ENCODE peak calls at places on chromosomes 1 and 21, in nine cellular contexts. One of them, this sample, is unnamed.

GRCh38 chr21:41641821-41642368 is 125.0 kb downstream of the RIPK4 start:
- DNase-seq in GM23248: peak
- DNase-seq in H7: no peak
- DNase-seq in T-cell: no peak
- DNase-seq in stimulated activated CD4-positive, alpha-beta T cell treated with anti-CD3 and anti-CD28 coated beads, TNF-alpha, amount 100 ng/mL, for 1 hour: no peak
- DNase-seq in thoracic aorta: peak
- DNase-seq in Kasumi-1: no peak
- DNase-seq in iris pigment epithelial cell: peak
- DNase-seq in HT1080: peak
- DNase-seq in this sample: peak

GRCh38 chr1:57086141-57086540 is 120.3 kb upstream of the C8B start:
- DNase-seq in GM23248: no peak
- DNase-seq in H7: no peak
- DNase-seq in T-cell: no peak
- DNase-seq in stimulated activated CD4-positive, alpha-beta T cell treated with anti-CD3 and anti-CD28 coated beads, TNF-alpha, amount 100 ng/mL, for 1 hour: no peak
- DNase-seq in thoracic aorta: no peak
- DNase-seq in Kasumi-1: no peak
- DNase-seq in iris pigment epithelial cell: no peak
- DNase-seq in HT1080: no peak
- DNase-seq in this sample: no peak

GRCh38 chr1:116265931-116266863 is 106.8 kb upstream of the ATP1A1 start:
- DNase-seq in GM23248: no peak
- DNase-seq in H7: no peak
- DNase-seq in T-cell: no peak
- DNase-seq in stimulated activated CD4-positive, alpha-beta T cell treated with anti-CD3 and anti-CD28 coated beads, TNF-alpha, amount 100 ng/mL, for 1 hour: no peak
- DNase-seq in thoracic aorta: no peak
- DNase-seq in Kasumi-1: no peak
- DNase-seq in iris pigment epithelial cell: no peak
- DNase-seq in HT1080: no peak
- DNase-seq in this sample: no peak

GRCh38 chr1:36699113-36699512 is 216.4 kb upstream of the CSF3R start:
- DNase-seq in GM23248: no peak
- DNase-seq in H7: no peak
- DNase-seq in T-cell: no peak
- DNase-seq in stimulated activated CD4-positive, alpha-beta T cell treated with anti-CD3 and anti-CD28 coated beads, TNF-alpha, amount 100 ng/mL, for 1 hour: no peak
- DNase-seq in thoracic aorta: no peak
- DNase-seq in Kasumi-1: no peak
- DNase-seq in iris pigment epithelial cell: no peak
- DNase-seq in HT1080: no peak
- DNase-seq in this sample: no peak

GRCh38 chr1:90706437-90707362 is 10.4 kb downstream of the BARHL2 start:
- DNase-seq in GM23248: peak
- DNase-seq in H7: peak
- DNase-seq in T-cell: no peak
- DNase-seq in stimulated activated CD4-positive, alpha-beta T cell treated with anti-CD3 and anti-CD28 coated beads, TNF-alpha, amount 100 ng/mL, for 1 hour: no peak
- DNase-seq in thoracic aorta: no peak
- DNase-seq in Kasumi-1: peak
- DNase-seq in iris pigment epithelial cell: peak
- DNase-seq in HT1080: no peak
- DNase-seq in this sample: no peak

GRCh38 chr1:62541048-62541447 is 56.3 kb upstream of the ANGPTL3 start:
- DNase-seq in GM23248: no peak
- DNase-seq in H7: no peak
- DNase-seq in T-cell: no peak
- DNase-seq in stimulated activated CD4-positive, alpha-beta T cell treated with anti-CD3 and anti-CD28 coated beads, TNF-alpha, amount 100 ng/mL, for 1 hour: no peak
- DNase-seq in thoracic aorta: no peak
- DNase-seq in Kasumi-1: no peak
- DNase-seq in iris pigment epithelial cell: no peak
- DNase-seq in HT1080: no peak
- DNase-seq in this sample: no peak

GRCh38 chr1:25487628-25488027 is 55.8 kb upstream of the LDLRAP1 start:
- DNase-seq in GM23248: peak
- DNase-seq in H7: no peak
- DNase-seq in T-cell: no peak
- DNase-seq in stimulated activated CD4-positive, alpha-beta T cell treated with anti-CD3 and anti-CD28 coated beads, TNF-alpha, amount 100 ng/mL, for 1 hour: no peak
- DNase-seq in thoracic aorta: no peak
- DNase-seq in Kasumi-1: no peak
- DNase-seq in iris pigment epithelial cell: no peak
- DNase-seq in HT1080: no peak
- DNase-seq in this sample: no peak

GRCh38 chr1:53111073-53111556 is 31.3 kb downstream of the SLC1A7 start:
- DNase-seq in GM23248: peak
- DNase-seq in H7: no peak
- DNase-seq in T-cell: no peak
- DNase-seq in stimulated activated CD4-positive, alpha-beta T cell treated with anti-CD3 and anti-CD28 coated beads, TNF-alpha, amount 100 ng/mL, for 1 hour: no peak
- DNase-seq in thoracic aorta: no peak
- DNase-seq in Kasumi-1: peak
- DNase-seq in iris pigment epithelial cell: peak
- DNase-seq in HT1080: no peak
- DNase-seq in this sample: no peak

GRCh38 chr1:33236498-33236897 is 19.8 kb upstream of the ZNF362 start:
- DNase-seq in GM23248: no peak
- DNase-seq in H7: no peak
- DNase-seq in T-cell: no peak
- DNase-seq in stimulated activated CD4-positive, alpha-beta T cell treated with anti-CD3 and anti-CD28 coated beads, TNF-alpha, amount 100 ng/mL, for 1 hour: no peak
- DNase-seq in thoracic aorta: no peak
- DNase-seq in Kasumi-1: no peak
- DNase-seq in iris pigment epithelial cell: no peak
- DNase-seq in HT1080: no peak
- DNase-seq in this sample: no peak

GRCh38 chr1:55554611-55555010 is 339.4 kb upstream of the USP24 start:
- DNase-seq in GM23248: no peak
- DNase-seq in H7: no peak
- DNase-seq in T-cell: no peak
- DNase-seq in stimulated activated CD4-positive, alpha-beta T cell treated with anti-CD3 and anti-CD28 coated beads, TNF-alpha, amount 100 ng/mL, for 1 hour: no peak
- DNase-seq in thoracic aorta: no peak
- DNase-seq in Kasumi-1: no peak
- DNase-seq in iris pigment epithelial cell: no peak
- DNase-seq in HT1080: no peak
- DNase-seq in this sample: no peak

GRCh38 chr1:170445096-170445495 is 86.9 kb upstream of the GORAB start:
- DNase-seq in GM23248: peak
- DNase-seq in H7: no peak
- DNase-seq in T-cell: no peak
- DNase-seq in stimulated activated CD4-positive, alpha-beta T cell treated with anti-CD3 and anti-CD28 coated beads, TNF-alpha, amount 100 ng/mL, for 1 hour: no peak
- DNase-seq in thoracic aorta: no peak
- DNase-seq in Kasumi-1: no peak
- DNase-seq in iris pigment epithelial cell: peak
- DNase-seq in HT1080: peak
- DNase-seq in this sample: peak

GRCh38 chr1:94919241-94920030 is 7.5 kb downstream of the CNN3 start:
- DNase-seq in GM23248: peak
- DNase-seq in H7: no peak
- DNase-seq in T-cell: no peak
- DNase-seq in stimulated activated CD4-positive, alpha-beta T cell treated with anti-CD3 and anti-CD28 coated beads, TNF-alpha, amount 100 ng/mL, for 1 hour: no peak
- DNase-seq in thoracic aorta: no peak
- DNase-seq in Kasumi-1: no peak
- DNase-seq in iris pigment epithelial cell: no peak
- DNase-seq in HT1080: no peak
- DNase-seq in this sample: no peak

GRCh38 chr1:197363855-197364254 is 95.8 kb downstream of the CRB1 start:
- DNase-seq in GM23248: no peak
- DNase-seq in H7: no peak
- DNase-seq in T-cell: no peak
- DNase-seq in stimulated activated CD4-positive, alpha-beta T cell treated with anti-CD3 and anti-CD28 coated beads, TNF-alpha, amount 100 ng/mL, for 1 hour: no peak
- DNase-seq in thoracic aorta: no peak
- DNase-seq in Kasumi-1: no peak
- DNase-seq in iris pigment epithelial cell: no peak
- DNase-seq in HT1080: no peak
- DNase-seq in this sample: no peak

GRCh38 chr1:60430375-60430774 is 356.8 kb upstream of the C1orf87 start:
- DNase-seq in GM23248: no peak
- DNase-seq in H7: no peak
- DNase-seq in T-cell: no peak
- DNase-seq in stimulated activated CD4-positive, alpha-beta T cell treated with anti-CD3 and anti-CD28 coated beads, TNF-alpha, amount 100 ng/mL, for 1 hour: no peak
- DNase-seq in thoracic aorta: no peak
- DNase-seq in Kasumi-1: no peak
- DNase-seq in iris pigment epithelial cell: no peak
- DNase-seq in HT1080: no peak
- DNase-seq in this sample: no peak

GRCh38 chr1:154550657-154551056 is 7.8 kb downstream of the UBE2Q1 start:
- DNase-seq in GM23248: no peak
- DNase-seq in H7: no peak
- DNase-seq in T-cell: no peak
- DNase-seq in stimulated activated CD4-positive, alpha-beta T cell treated with anti-CD3 and anti-CD28 coated beads, TNF-alpha, amount 100 ng/mL, for 1 hour: no peak
- DNase-seq in thoracic aorta: no peak
- DNase-seq in Kasumi-1: no peak
- DNase-seq in iris pigment epithelial cell: no peak
- DNase-seq in HT1080: no peak
- DNase-seq in this sample: no peak

GRCh38 chr1:209710837-209711236 is 6.2 kb downstream of the HSD11B1 start:
- DNase-seq in GM23248: no peak
- DNase-seq in H7: no peak
- DNase-seq in T-cell: no peak
- DNase-seq in stimulated activated CD4-positive, alpha-beta T cell treated with anti-CD3 and anti-CD28 coated beads, TNF-alpha, amount 100 ng/mL, for 1 hour: no peak
- DNase-seq in thoracic aorta: no peak
- DNase-seq in Kasumi-1: no peak
- DNase-seq in iris pigment epithelial cell: peak
- DNase-seq in HT1080: no peak
- DNase-seq in this sample: no peak

GRCh38 chr1:193185206-193185605 is 1.2 kb downstream of the B3GALT2 start:
- DNase-seq in GM23248: no peak
- DNase-seq in H7: no peak
- DNase-seq in T-cell: no peak
- DNase-seq in stimulated activated CD4-positive, alpha-beta T cell treated with anti-CD3 and anti-CD28 coated beads, TNF-alpha, amount 100 ng/mL, for 1 hour: no peak
- DNase-seq in thoracic aorta: no peak
- DNase-seq in Kasumi-1: no peak
- DNase-seq in iris pigment epithelial cell: no peak
- DNase-seq in HT1080: no peak
- DNase-seq in this sample: no peak

GRCh38 chr1:58749646-58750045 is 34.2 kb downstream of the JUN start:
- DNase-seq in GM23248: no peak
- DNase-seq in H7: no peak
- DNase-seq in T-cell: no peak
- DNase-seq in stimulated activated CD4-positive, alpha-beta T cell treated with anti-CD3 and anti-CD28 coated beads, TNF-alpha, amount 100 ng/mL, for 1 hour: no peak
- DNase-seq in thoracic aorta: no peak
- DNase-seq in Kasumi-1: no peak
- DNase-seq in iris pigment epithelial cell: no peak
- DNase-seq in HT1080: no peak
- DNase-seq in this sample: no peak

GRCh38 chr1:230976825-230977747 is 1.6 kb downstream of the TTC13 start:
- DNase-seq in GM23248: no peak
- DNase-seq in H7: peak
- DNase-seq in T-cell: peak
- DNase-seq in stimulated activated CD4-positive, alpha-beta T cell treated with anti-CD3 and anti-CD28 coated beads, TNF-alpha, amount 100 ng/mL, for 1 hour: no peak
- DNase-seq in thoracic aorta: no peak
- DNase-seq in Kasumi-1: peak
- DNase-seq in iris pigment epithelial cell: no peak
- DNase-seq in HT1080: no peak
- DNase-seq in this sample: no peak

GRCh38 chr1:155873860-155874259 is 14.5 kb downstream of the SYT11 start:
- DNase-seq in GM23248: peak
- DNase-seq in H7: no peak
- DNase-seq in T-cell: no peak
- DNase-seq in stimulated activated CD4-positive, alpha-beta T cell treated with anti-CD3 and anti-CD28 coated beads, TNF-alpha, amount 100 ng/mL, for 1 hour: no peak
- DNase-seq in thoracic aorta: no peak
- DNase-seq in Kasumi-1: no peak
- DNase-seq in iris pigment epithelial cell: peak
- DNase-seq in HT1080: no peak
- DNase-seq in this sample: no peak